ENCODE peak calls at places on chromosomes 7 and 10, in five cellular contexts. X is bronchial epithelial cell, B is GM06990, F is neuronal stem cell, A is fibroblast of mammary gland. K is an unnamed sample.

GRCh38 chr10:43200538-43201390 is 62.5 kb downstream of the CSGALNACT2 start:
- DNase-seq in A (no peak), B (no peak), X (no peak), F (no peak), K (no peak)

GRCh38 chr10:78424721-78425120 is 391.1 kb downstream of the RPS24 start:
- DNase-seq in B (no peak), F (no peak), X (no peak), A (peak), K (no peak)

GRCh38 chr10:69696073-69696731 is 66.2 kb downstream of the FAM241B start:
- DNase-seq in F (peak), B (no peak), A (peak), X (peak), K (no peak)

GRCh38 chr7:120402801-120403200 is 129.8 kb downstream of the KCND2 start:
- DNase-seq in B (no peak), F (no peak), X (peak), A (peak), K (no peak)

GRCh38 chr10:114548662-114549061 is 109.4 kb downstream of the ABLIM1 start:
- DNase-seq in F (peak), X (peak), A (peak), B (no peak), K (no peak)

GRCh38 chr7:92517626-92518025 is 10.7 kb downstream of the PEX1 start:
- DNase-seq in B (no peak), F (no peak), A (peak), X (peak), K (no peak)

GRCh38 chr7:74234549-74234948 is 19.6 kb downstream of the RFC2 start:
- DNase-seq in B (no peak), X (no peak), F (no peak), A (no peak), K (no peak)

GRCh38 chr7:2708547-2709310 is 20.7 kb downstream of the AMZ1 start:
- DNase-seq in A (no peak), B (no peak), X (no peak), F (no peak), K (no peak)

GRCh38 chr7:128883622-128884549 is 21.2 kb downstream of the ATP6V1F start:
- DNase-seq in B (peak), A (peak), F (peak), X (peak), K (peak)

GRCh38 chr10:119253433-119254174 is 46.2 kb downstream of the GRK5 start:
- DNase-seq in F (no peak), A (peak), X (peak), B (no peak), K (no peak)

GRCh38 chr10:67549390-67549789 is 146.6 kb downstream of the CTNNA3 start:
- DNase-seq in X (no peak), F (no peak), B (no peak), A (no peak), K (no peak)

GRCh38 chr10:77428776-77429395 is 208.7 kb downstream of the KCNMA1 start:
- DNase-seq in A (peak), F (no peak), B (no peak), X (peak), K (no peak)

GRCh38 chr7:155644971-155645509 is 579 bp downstream of the RBM33 start:
- DNase-seq in B (no peak), X (no peak), A (peak), F (peak), K (no peak)

GRCh38 chr7:19663816-19664531 is 44.9 kb downstream of the POLR1F start:
- DNase-seq in B (no peak), F (no peak), A (no peak), X (peak), K (peak)

GRCh38 chr7:87105401-87105800 is 45.9 kb upstream of the ELAPOR2 start:
- DNase-seq in F (no peak), B (no peak), X (no peak), A (no peak), K (no peak)

GRCh38 chr10:60937022-60937421 is 7.0 kb downstream of the RHOBTB1 start:
- DNase-seq in X (no peak), A (no peak), B (no peak), F (no peak), K (no peak)

GRCh38 chr10:124588736-124589451 is 127.3 kb downstream of the LHPP start:
- DNase-seq in F (no peak), B (no peak), X (no peak), A (peak), K (no peak)

GRCh38 chr7:129959480-129960332 is 6.9 kb upstream of the UBE2H start:
- DNase-seq in F (no peak), X (peak), A (peak), B (no peak), K (no peak)

GRCh38 chr7:87853237-87853864 is 22.8 kb downstream of the SLC25A40 start:
- DNase-seq in X (peak), F (no peak), A (peak), B (no peak), K (no peak)

GRCh38 chr7:139526578-139527544 is 3.4 kb downstream of the CLEC2L start:
- DNase-seq in X (no peak), A (peak), F (no peak), B (no peak), K (no peak)

GRCh38 chr10:42615419-42615818 is 23.0 kb downstream of the ZNF33B start:
- DNase-seq in B (no peak), F (no peak), A (peak), X (no peak), K (no peak)

GRCh38 chr7:129465080-129465479 is 30.8 kb downstream of the STRIP2 start:
- DNase-seq in X (no peak), F (no peak), A (no peak), B (no peak), K (no peak)

GRCh38 chr10:26269754-26270153 is 53.2 kb downstream of the GAD2 start:
- DNase-seq in B (no peak), A (peak), F (peak), X (peak), K (no peak)

GRCh38 chr7:158353606-158354570 is 233.7 kb downstream of the PTPRN2 start:
- DNase-seq in X (peak), A (peak), B (no peak), F (peak), K (no peak)

GRCh38 chr10:90587081-90587491 is 270.8 kb downstream of the HTR7 start:
- DNase-seq in F (no peak), A (peak), B (no peak), X (peak), K (no peak)

GRCh38 chr7:157797361-157797760 is 460.6 kb downstream of the DNAJB6 start:
- DNase-seq in B (no peak), X (no peak), F (no peak), A (no peak), K (no peak)

GRCh38 chr10:107577226-107577625 is 412.7 kb upstream of the SORCS1 start:
- DNase-seq in F (no peak), A (no peak), B (no peak), X (no peak), K (no peak)

GRCh38 chr7:150975536-150976285 is 2.4 kb downstream of the KCNH2 start:
- DNase-seq in A (no peak), B (no peak), X (no peak), F (no peak), K (no peak)
- H3K4me3 ChIP-seq in A (no peak), B (no peak), X (no peak), F (no peak), K (no peak)

GRCh38 chr10:23695825-23696420 is 257.0 kb downstream of the OTUD1 start:
- DNase-seq in B (no peak), F (no peak), A (no peak), X (no peak), K (no peak)
- H3K4me3 ChIP-seq in B (no peak), F (no peak), A (no peak), X (no peak), K (no peak)

GRCh38 chr7:20786779-20787651 is at the start of gene SP8:
- DNase-seq in F (peak), X (peak), B (peak), A (peak), K (no peak)
- H3K4me3 ChIP-seq in F (peak), X (peak), B (peak), A (peak), K (no peak)

GRCh38 chr7:4725014-4725951 is 43.2 kb downstream of the FOXK1 start:
- DNase-seq in X (peak), A (peak), B (peak), F (peak), K (no peak)
- H3K4me3 ChIP-seq in X (peak), A (peak), B (peak), F (no peak), K (peak)

GRCh38 chr10:97683556-97684357 is 3.3 kb downstream of the AVPI1 start:
- DNase-seq in A (peak), X (peak), B (no peak), F (no peak), K (no peak)

GRCh38 chr10:97686962-97687784 is at the start of gene AVPI1:
- DNase-seq in F (peak), B (peak), A (peak), X (peak), K (peak)

GRCh38 chr10:97685395-97685958 is 1.6 kb downstream of the AVPI1 start:
- DNase-seq in X (peak), A (peak), F (no peak), B (no peak), K (no peak)

GRCh38 chr10:97686301-97686961 is 610 bp downstream of the AVPI1 start:
- DNase-seq in A (peak), F (no peak), X (peak), B (peak), K (no peak)

DNA sequence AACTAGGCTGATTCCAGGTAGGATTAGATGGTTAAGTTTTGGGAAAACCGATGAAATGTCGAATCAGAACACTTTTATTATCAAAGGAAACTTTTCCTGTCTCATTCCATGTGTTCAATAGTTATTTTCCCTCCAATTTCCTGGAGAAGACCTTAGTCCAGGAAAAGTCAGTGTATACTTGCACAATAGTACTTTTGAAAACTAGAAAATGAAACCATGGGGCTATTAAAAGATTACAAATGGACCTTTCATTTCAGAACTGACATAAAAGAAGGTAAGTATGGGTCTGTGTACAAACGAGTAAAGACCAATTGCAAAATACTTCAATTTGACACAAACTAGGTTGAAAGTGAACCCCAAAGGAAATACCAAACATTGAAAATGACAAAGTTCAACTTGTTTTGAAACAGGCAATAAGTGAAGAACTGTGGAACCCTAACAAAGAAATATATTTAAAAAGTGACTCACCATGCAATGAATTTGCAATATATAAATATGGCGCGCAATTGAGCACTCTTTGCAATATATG is 2.1 kb downstream of the AVPI1 start:
- DNase-seq in X (peak), B (no peak), A (peak), F (no peak), K (no peak)
- H3K4me3 ChIP-seq in X (peak), B (no peak), A (peak), F (no peak), K (no peak)

GRCh38 chr7:6269527-6269926 is 2.9 kb downstream of the CYTH3 start:
- DNase-seq in B (no peak), A (no peak), F (no peak), X (no peak), K (no peak)
- H3K4me3 ChIP-seq in B (no peak), A (no peak), F (no peak), X (no peak), K (no peak)

GRCh38 chr10:100348389-100348927 is 1.4 kb downstream of the SCD start:
- DNase-seq in A (no peak), B (no peak), F (no peak), X (peak), K (no peak)

GRCh38 chr10:100349087-100349486 is 2.1 kb downstream of the SCD start:
- DNase-seq in B (no peak), X (no peak), F (no peak), A (no peak), K (no peak)

GRCh38 chr10:100349672-100350071 is 2.6 kb downstream of the SCD start:
- DNase-seq in X (no peak), A (no peak), F (no peak), B (no peak), K (no peak)

GRCh38 chr10:100353770-100354485 is 6.9 kb downstream of the SCD start:
- DNase-seq in F (no peak), B (no peak), X (no peak), A (no peak), K (no peak)

DNA sequence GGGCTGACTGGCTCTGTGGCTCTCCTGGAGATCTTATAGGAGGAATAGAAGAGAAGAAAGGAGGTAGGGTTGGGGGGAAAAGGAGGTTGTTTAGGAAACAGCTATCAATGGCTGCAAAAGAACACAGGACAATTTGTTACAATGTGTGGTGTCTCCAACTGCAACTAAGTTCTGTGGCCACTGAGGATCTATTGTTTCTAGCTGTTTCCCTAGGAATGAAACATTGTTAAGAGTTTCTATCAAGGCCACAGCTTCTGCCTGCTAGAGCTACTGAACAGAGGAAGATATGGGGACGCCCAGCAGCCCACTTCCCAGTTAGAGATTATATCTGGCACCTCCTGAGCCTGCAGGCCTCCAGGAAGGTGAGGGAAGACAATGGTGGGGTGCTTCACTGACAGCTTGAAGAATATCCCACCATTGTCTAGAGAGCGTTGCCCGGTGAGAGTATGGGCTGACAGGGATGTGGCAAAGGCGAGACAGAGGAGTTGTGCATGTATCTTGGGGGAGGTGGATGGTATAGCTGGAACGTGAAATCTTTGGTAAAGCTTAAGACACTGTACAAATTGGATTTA is 4.0 kb downstream of the SCD start:
- DNase-seq in B (no peak), F (no peak), A (no peak), X (no peak), K (no peak)
- H3K4me3 ChIP-seq in B (no peak), F (peak), A (peak), X (no peak), K (peak)

GRCh38 chr10:101225846-101226361 is 3.4 kb downstream of the LBX1 start:
- DNase-seq in X (no peak), B (no peak), F (no peak), A (no peak), K (no peak)

GRCh38 chr10:101226506-101226887 is 2.8 kb downstream of the LBX1 start:
- DNase-seq in X (no peak), B (no peak), A (no peak), F (no peak), K (no peak)

GRCh38 chr10:101227765-101228681 is 1.2 kb downstream of the LBX1 start:
- DNase-seq in B (no peak), A (no peak), F (no peak), X (no peak), K (no peak)

GRCh38 chr10:101228682-101229274 is 485 bp downstream of the LBX1 start:
- DNase-seq in X (no peak), F (no peak), B (no peak), A (no peak), K (no peak)

DNA sequence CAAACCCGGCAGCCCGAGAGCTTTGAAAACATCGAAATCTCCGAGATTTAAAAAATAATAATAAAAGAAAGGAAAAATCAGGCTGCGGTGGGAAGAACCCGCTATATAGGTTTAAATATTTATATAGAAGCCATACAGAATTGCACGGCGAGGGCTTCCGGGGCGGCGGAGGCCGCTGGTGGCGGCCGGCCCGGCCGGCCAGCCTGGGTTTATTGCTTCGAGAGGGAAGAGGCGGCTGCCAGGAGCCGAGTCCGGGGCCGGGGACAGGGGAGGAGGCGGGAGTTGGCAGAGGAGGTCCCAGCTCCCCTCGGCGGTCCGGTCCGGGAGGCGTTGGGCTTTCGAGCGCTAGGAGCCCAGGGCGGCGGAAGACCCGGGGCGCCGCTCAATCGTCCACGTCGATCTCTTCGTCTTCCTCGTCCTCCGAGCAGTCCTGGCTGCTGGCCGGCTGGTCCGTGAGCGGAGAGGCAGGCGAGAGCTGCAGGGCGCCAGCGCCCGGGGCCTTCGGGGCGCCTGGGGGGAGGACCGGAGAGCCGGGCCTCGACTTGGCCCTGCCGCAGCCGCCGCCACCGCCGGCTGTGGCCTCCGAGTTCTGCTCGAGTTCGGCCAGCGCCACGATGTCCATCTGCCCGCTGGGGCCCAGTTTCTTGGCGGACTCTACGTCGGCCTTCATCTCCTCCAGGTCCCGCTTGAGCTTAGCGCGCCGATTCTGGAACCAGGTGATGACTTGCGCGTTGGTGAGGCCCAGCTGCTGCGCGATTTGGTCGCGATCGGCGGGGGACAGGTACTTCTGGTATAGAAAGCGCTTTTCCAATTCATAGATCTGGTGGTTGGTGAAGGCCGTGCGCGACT is 2.2 kb downstream of the LBX1 start:
- DNase-seq in F (no peak), X (no peak), B (no peak), A (no peak), K (no peak)
- H3K4me3 ChIP-seq in F (no peak), X (no peak), B (peak), A (no peak), K (no peak)

GRCh38 chr7:20783131-20783715 is 3.5 kb downstream of the SP8 start:
- DNase-seq in A (no peak), B (no peak), F (no peak), X (no peak), K (no peak)

GRCh38 chr7:20785211-20786048 is 1.3 kb downstream of the SP8 start:
- DNase-seq in B (no peak), A (no peak), F (no peak), X (no peak), K (no peak)

GRCh38 chr7:20786049-20786412 is 655 bp downstream of the SP8 start:
- DNase-seq in A (no peak), B (no peak), F (no peak), X (no peak), K (no peak)

GRCh38 chr7:20784311-20785210 is 2.1 kb downstream of the SP8 start:
- DNase-seq in B (no peak), X (peak), A (peak), F (no peak), K (no peak)

DNA sequence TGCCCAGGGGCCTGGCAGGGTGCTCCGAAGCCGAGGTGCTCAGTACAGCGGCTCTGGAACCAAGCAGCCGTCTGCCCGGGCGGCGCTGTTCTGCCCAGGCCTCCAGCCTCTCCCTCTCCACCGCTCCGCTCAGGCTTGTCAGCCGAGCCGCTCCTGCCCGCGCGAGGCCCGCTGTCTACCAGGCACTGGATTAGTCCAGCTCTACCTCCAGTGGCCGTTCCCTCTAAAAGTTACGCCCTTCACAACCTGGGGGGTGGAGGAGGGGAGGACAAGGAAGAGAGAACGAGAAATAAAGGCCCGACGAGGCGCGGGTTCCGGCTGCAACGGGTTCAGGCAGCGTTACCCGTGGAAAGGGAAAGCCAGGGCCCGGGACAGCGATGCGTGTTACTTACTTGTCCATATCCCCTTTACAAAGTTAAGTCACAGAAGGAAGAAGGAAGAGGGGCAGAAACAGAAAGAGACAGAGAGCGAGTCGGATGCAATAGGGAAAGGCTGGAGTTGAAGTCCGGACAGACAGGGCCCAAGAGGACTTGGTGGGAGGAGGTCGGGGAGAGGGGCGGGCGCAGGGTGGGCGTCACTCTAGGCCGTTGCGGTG is 2.9 kb downstream of the SP8 start:
- DNase-seq in F (no peak), B (no peak), A (peak), X (no peak), K (no peak)
- H3K4me3 ChIP-seq in F (peak), B (no peak), A (no peak), X (no peak), K (no peak)

GRCh38 chr10:112759519-112759918 is 190.5 kb upstream of the TCF7L2 start:
- DNase-seq in F (no peak), X (no peak), B (no peak), A (no peak), K (no peak)

GRCh38 chr10:112758961-112759360 is 191.1 kb upstream of the TCF7L2 start:
- DNase-seq in F (no peak), B (no peak), A (no peak), X (no peak), K (no peak)

GRCh38 chr10:112755446-112756117 is 194.5 kb upstream of the TCF7L2 start:
- DNase-seq in A (no peak), F (no peak), B (no peak), X (no peak), K (no peak)

GRCh38 chr10:112754001-112754411 is 196.0 kb upstream of the TCF7L2 start:
- DNase-seq in A (peak), F (peak), X (peak), B (no peak), K (no peak)

GRCh38 chr10:112756118-112756512 is 193.9 kb upstream of the TCF7L2 start:
- DNase-seq in F (no peak), A (no peak), B (no peak), X (no peak), K (no peak)
- H3K4me3 ChIP-seq in F (no peak), A (no peak), B (no peak), X (no peak), K (no peak)

K was measured in GM12864.